ENCODE peak calls at places on chromosomes 13 and 19, in four cellular contexts. C is PC-3, M is GM23338, Q is A549. X is an unnamed sample.

GRCh38 chr13:74193391-74193790 is 59.2 kb upstream of the KLF12 start:
- DNase-seq in M (no peak), C (no peak), Q (no peak), X (no peak)

GRCh38 chr13:50074843-50075242 is 59.6 kb downstream of the KCNRG start:
- DNase-seq in C (no peak), Q (no peak), M (no peak), X (no peak)

GRCh38 chr13:23899555-23899954 is 2.3 kb upstream of the C1QTNF9B start:
- DNase-seq in M (peak), Q (peak), C (peak), X (peak)

GRCh38 chr19:35689836-35690235 is 14.5 kb upstream of the ZBTB32 start:
- DNase-seq in M (no peak), Q (no peak), C (no peak), X (peak)

GRCh38 chr13:87172166-87172825 is 498.9 kb upstream of the SLITRK5 start:
- DNase-seq in C (no peak), M (no peak), Q (no peak), X (peak)

GRCh38 chr13:97849305-97849704 is 104.2 kb upstream of the IPO5 start:
- DNase-seq in M (peak), Q (peak), C (peak), X (peak)

GRCh38 chr13:46388846-46389245 is 1.8 kb upstream of the RUBCNL start:
- DNase-seq in Q (no peak), C (no peak), M (peak), X (no peak)

GRCh38 chr13:111491659-111492058 is 171.2 kb downstream of the TEX29 start:
- DNase-seq in Q (no peak), C (no peak), M (no peak), X (no peak)

GRCh38 chr13:66477816-66478215 is 752.3 kb downstream of the PCDH9 start:
- DNase-seq in C (no peak), M (no peak), Q (no peak), X (no peak)

GRCh38 chr19:19115954-19116353 is 22.3 kb downstream of the TMEM161A start:
- DNase-seq in C (peak), M (peak), Q (peak), X (peak)

GRCh38 chr13:106520205-106521004 is 15.1 kb downstream of the EFNB2 start:
- DNase-seq in M (peak), C (peak), Q (peak), X (peak)

GRCh38 chr19:7004313-7004931 is 16.8 kb downstream of the MBD3L2B start:
- DNase-seq in M (peak), C (peak), Q (peak), X (peak)

GRCh38 chr13:28744091-28744536 is 25.3 kb upstream of the SLC46A3 start:
- DNase-seq in Q (peak), M (peak), C (peak), X (peak)

GRCh38 chr13:76965759-76966421 is 17.6 kb downstream of the ACOD1 start:
- DNase-seq in C (peak), Q (no peak), M (no peak), X (peak)

GRCh38 chr19:1618157-1619093 is 13.2 kb upstream of the UQCR11 start:
- DNase-seq in M (peak), C (peak), Q (peak), X (peak)

GRCh38 chr13:72973234-72973633 is 85.6 kb upstream of the KLF5 start:
- DNase-seq in M (no peak), Q (no peak), C (no peak), X (no peak)

GRCh38 chr13:75829874-75830273 is 193.7 kb downstream of the LMO7 start:
- DNase-seq in C (no peak), Q (no peak), M (no peak), X (peak)

GRCh38 chr19:10260141-10260584 is 8.1 kb downstream of the MRPL4 start:
- DNase-seq in C (peak), M (no peak), Q (no peak), X (peak)

GRCh38 chr19:33152178-33152577 is 20.3 kb downstream of the WDR88 start:
- DNase-seq in M (no peak), Q (no peak), C (no peak), X (no peak)

GRCh38 chr13:97266734-97267417 is 44.7 kb downstream of the MBNL2 start:
- DNase-seq in M (peak), Q (no peak), C (no peak), X (no peak)

GRCh38 chr19:3112375-3113099 is 18.4 kb downstream of the GNA11 start:
- DNase-seq in C (no peak), Q (no peak), M (no peak), X (no peak)

GRCh38 chr13:51839711-51840110 is 5.3 kb downstream of the TMEM272 start:
- DNase-seq in C (no peak), Q (no peak), M (no peak), X (no peak)

GRCh38 chr19:1725100-1726064 is 27.9 kb upstream of the ONECUT3 start:
- DNase-seq in C (peak), M (peak), Q (no peak), X (peak)

GRCh38 chr19:35519291-35519690 is 5.8 kb upstream of the DMKN start:
- DNase-seq in Q (peak), M (no peak), C (peak), X (peak)

GRCh38 chr13:30711375-30711774 is 24.0 kb upstream of the ALOX5AP start:
- DNase-seq in Q (peak), M (no peak), C (peak), X (peak)

GRCh38 chr13:110643768-110644421 is 28.6 kb downstream of the NAXD start:
- DNase-seq in C (no peak), Q (no peak), M (no peak), X (no peak)

GRCh38 chr13:52723181-52723580 is 16.4 kb downstream of the CNMD start:
- DNase-seq in Q (no peak), C (no peak), M (no peak), X (no peak)

GRCh38 chr19:46719629-46720515 is 3.0 kb upstream of the PRKD2 start:
- DNase-seq in C (no peak), Q (no peak), M (no peak), X (no peak)

GRCh38 chr19:8150998-8151397 is 1.6 kb upstream of the FBN3 start:
- DNase-seq in M (no peak), C (no peak), Q (no peak), X (no peak)

GRCh38 chr19:8151499-8152035 is 2.2 kb upstream of the FBN3 start:
- DNase-seq in C (no peak), Q (no peak), M (no peak), X (no peak)

GRCh38 chr19:8148410-8149231 is 771 bp downstream of the FBN3 start:
- DNase-seq in C (peak), M (peak), Q (peak), X (no peak)

GRCh38 chr19:8149261-8150094 is at the start of gene FBN3:
- DNase-seq in M (peak), C (no peak), Q (no peak), X (no peak)

GRCh38 chr19:8150178-8150865 is 930 bp upstream of the FBN3 start:
- DNase-seq in M (no peak), Q (no peak), C (no peak), X (no peak)
- H3K4me2 ChIP-seq in M (peak), Q (no peak), C (no peak), X (no peak)

DNA sequence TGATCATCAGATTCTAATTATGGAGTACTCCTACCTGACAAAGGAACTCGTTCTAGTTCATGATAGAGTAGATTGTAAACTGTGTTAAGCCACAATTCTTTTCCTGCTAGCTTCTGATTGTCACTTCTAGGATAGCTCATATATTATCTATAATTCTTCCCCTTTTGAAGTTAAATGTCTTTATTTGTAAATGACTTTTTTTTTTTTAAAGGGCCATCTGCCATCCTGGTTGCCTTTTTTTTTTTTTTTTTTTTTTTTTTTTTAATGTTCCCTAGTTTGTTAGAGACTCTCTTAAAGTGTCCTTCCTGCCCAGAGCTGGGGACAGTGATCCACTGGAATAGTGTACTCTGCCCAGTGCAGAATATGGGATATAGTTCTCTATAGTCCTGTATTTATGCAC is 4.3 kb downstream of the CHAMP1 start:
- DNase-seq in C (no peak), M (no peak), Q (no peak), X (peak)
- H3K4me3 ChIP-seq in C (no peak), M (no peak), Q (no peak), X (peak)

GRCh38 chr19:18029617-18030338 is 21.8 kb downstream of the ARRDC2 start:
- DNase-seq in C (peak), Q (no peak), M (no peak), X (peak)
- H3K4me2 ChIP-seq in C (peak), Q (peak), M (no peak), X (no peak)

GRCh38 chr19:44757057-44757734 is 8.7 kb downstream of the BCL3 start:
- DNase-seq in C (no peak), Q (no peak), M (peak), X (no peak)
- H3K4me3 ChIP-seq in C (no peak), Q (no peak), M (peak), X (no peak)